ENCODE peak calls at places on chromosomes 1 and 21, in nine cellular contexts. One of them, this sample, is unnamed. For H3K4me1, the result is how much of the 10 kb centered on the place peaks cover.

GRCh38 chr21:14766241-14766640 is 220.1 kb upstream of the SAMSN1 start:
- DNase-seq in GM23338: peak
- DNase-seq in GM23248: no peak
- DNase-seq in pancreas: no peak
- DNase-seq in transverse colon: no peak
- DNase-seq in A673: peak
- DNase-seq in Panc1: no peak
- DNase-seq in hepatocyte: no peak
- DNase-seq in PC-3: peak
- DNase-seq in this sample: peak

GRCh38 chr1:47487826-47488450 is 50.1 kb downstream of the FOXD2 start:
- DNase-seq in hepatocyte: no peak
- DNase-seq in pancreas: no peak
- DNase-seq in GM23338: no peak
- DNase-seq in GM23248: no peak
- DNase-seq in transverse colon: no peak
- DNase-seq in PC-3: peak
- DNase-seq in Panc1: no peak
- DNase-seq in A673: no peak
- DNase-seq in this sample: no peak

GRCh38 chr1:43987159-43988022 is 4.0 kb upstream of the CCDC24 start:
- DNase-seq in GM23248: peak
- DNase-seq in transverse colon: no peak
- DNase-seq in pancreas: no peak
- DNase-seq in Panc1: no peak
- DNase-seq in A673: no peak
- DNase-seq in hepatocyte: peak
- DNase-seq in PC-3: no peak
- DNase-seq in GM23338: no peak
- DNase-seq in this sample: no peak

GRCh38 chr1:153087692-153088091 is 6.6 kb downstream of the SPRR2E start:
- DNase-seq in PC-3: no peak
- DNase-seq in hepatocyte: no peak
- DNase-seq in Panc1: no peak
- DNase-seq in GM23338: no peak
- DNase-seq in transverse colon: no peak
- DNase-seq in pancreas: no peak
- DNase-seq in GM23248: no peak
- DNase-seq in A673: no peak
- DNase-seq in this sample: no peak

GRCh38 chr1:24151175-24151533 is 8.2 kb upstream of the IL22RA1 start:
- DNase-seq in PC-3: peak
- DNase-seq in GM23338: peak
- DNase-seq in pancreas: peak
- DNase-seq in A673: no peak
- DNase-seq in Panc1: no peak
- DNase-seq in hepatocyte: peak
- DNase-seq in GM23248: no peak
- DNase-seq in transverse colon: peak
- DNase-seq in this sample: peak

GRCh38 chr1:209513226-209513625 is 70.3 kb upstream of the CAMK1G start:
- DNase-seq in transverse colon: no peak
- DNase-seq in hepatocyte: peak
- DNase-seq in pancreas: no peak
- DNase-seq in A673: peak
- DNase-seq in Panc1: peak
- DNase-seq in GM23248: peak
- DNase-seq in PC-3: peak
- DNase-seq in GM23338: peak
- DNase-seq in this sample: peak

GRCh38 chr1:114828251-114828650 is 26.4 kb upstream of the SYCP1 start:
- DNase-seq in A673: no peak
- DNase-seq in pancreas: no peak
- DNase-seq in PC-3: peak
- DNase-seq in transverse colon: no peak
- DNase-seq in GM23338: no peak
- DNase-seq in GM23248: peak
- DNase-seq in hepatocyte: no peak
- DNase-seq in Panc1: no peak
- DNase-seq in this sample: no peak

GRCh38 chr1:88237026-88237425 is 447.0 kb upstream of the PKN2 start:
- DNase-seq in GM23338: no peak
- DNase-seq in hepatocyte: no peak
- DNase-seq in transverse colon: no peak
- DNase-seq in Panc1: no peak
- DNase-seq in A673: peak
- DNase-seq in PC-3: no peak
- DNase-seq in GM23248: peak
- DNase-seq in pancreas: no peak
- DNase-seq in this sample: no peak

GRCh38 chr21:38455403-38455802 is 42.9 kb downstream of the ERG start:
- DNase-seq in pancreas: no peak
- DNase-seq in transverse colon: no peak
- DNase-seq in PC-3: no peak
- DNase-seq in GM23248: peak
- DNase-seq in GM23338: no peak
- DNase-seq in Panc1: no peak
- DNase-seq in A673: no peak
- DNase-seq in hepatocyte: no peak
- DNase-seq in this sample: no peak

GRCh38 chr21:35254006-35254751 is 205.1 kb upstream of the RUNX1 start:
- DNase-seq in hepatocyte: peak
- DNase-seq in GM23338: no peak
- DNase-seq in GM23248: peak
- DNase-seq in PC-3: peak
- DNase-seq in pancreas: no peak
- DNase-seq in A673: no peak
- DNase-seq in transverse colon: peak
- DNase-seq in Panc1: no peak
- DNase-seq in this sample: no peak

GRCh38 chr1:109151146-109151545 is 37.2 kb downstream of the ELAPOR1 start:
- DNase-seq in hepatocyte: peak
- DNase-seq in GM23248: peak
- DNase-seq in A673: no peak
- DNase-seq in PC-3: peak
- DNase-seq in GM23338: peak
- DNase-seq in pancreas: peak
- DNase-seq in Panc1: no peak
- DNase-seq in transverse colon: peak
- DNase-seq in this sample: no peak

GRCh38 chr1:198001776-198002408 is 84.7 kb downstream of the LHX9 start:
- DNase-seq in PC-3: no peak
- DNase-seq in transverse colon: no peak
- DNase-seq in pancreas: no peak
- DNase-seq in GM23338: no peak
- DNase-seq in A673: no peak
- DNase-seq in hepatocyte: no peak
- DNase-seq in GM23248: peak
- DNase-seq in Panc1: no peak
- DNase-seq in this sample: no peak

GRCh38 chr21:46392921-46393320 is 65.8 kb upstream of the DIP2A start:
- DNase-seq in Panc1: no peak
- DNase-seq in GM23338: no peak
- DNase-seq in A673: peak
- DNase-seq in GM23248: peak
- DNase-seq in PC-3: no peak
- DNase-seq in hepatocyte: no peak
- DNase-seq in pancreas: no peak
- DNase-seq in transverse colon: peak
- DNase-seq in this sample: no peak

DNA sequence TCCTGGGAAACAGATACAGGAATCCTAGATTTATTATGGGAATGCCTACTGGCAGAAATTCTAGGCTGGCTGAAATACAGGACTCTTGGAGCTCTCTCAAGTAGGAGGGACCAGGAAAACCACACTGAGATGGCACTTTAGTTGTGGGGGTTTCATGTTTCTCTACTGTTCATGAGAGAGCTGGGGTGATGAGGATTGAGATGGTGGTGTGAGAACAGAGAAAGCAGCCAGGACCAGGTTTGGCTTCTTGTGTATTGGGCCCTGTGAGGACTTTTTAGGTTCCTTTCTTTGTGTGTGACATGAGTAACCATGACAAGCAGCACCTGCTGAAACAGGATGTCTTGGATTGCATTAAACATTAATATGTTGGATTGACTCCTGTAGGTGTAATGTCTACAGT is 4.9 kb downstream of the ARID1A start:
- DNase-seq in pancreas: no peak
- DNase-seq in A673: no peak
- DNase-seq in PC-3: no peak
- DNase-seq in transverse colon: no peak
- DNase-seq in GM23338: no peak
- DNase-seq in GM23248: peak
- DNase-seq in Panc1: no peak
- DNase-seq in hepatocyte: no peak
- DNase-seq in this sample: peak
- H3K4me1 ChIP-seq in pancreas: half or more
- H3K4me1 ChIP-seq in A673: half or more
- H3K4me1 ChIP-seq in PC-3: half or more
- H3K4me1 ChIP-seq in transverse colon: half or more
- H3K4me1 ChIP-seq in GM23338: half or more
- H3K4me1 ChIP-seq in GM23248: half or more
- H3K4me1 ChIP-seq in Panc1: half or more
- H3K4me1 ChIP-seq in hepatocyte: half or more
- H3K4me1 ChIP-seq in this sample: half or more

GRCh38 chr1:22646359-22646758 is 2.9 kb downstream of the C1QC start:
- DNase-seq in GM23338: no peak
- DNase-seq in A673: no peak
- DNase-seq in Panc1: no peak
- DNase-seq in PC-3: peak
- DNase-seq in hepatocyte: no peak
- DNase-seq in transverse colon: no peak
- DNase-seq in GM23248: peak
- DNase-seq in pancreas: no peak
- DNase-seq in this sample: no peak
- H3K4me1 ChIP-seq in GM23338: under half
- H3K4me1 ChIP-seq in A673: under half
- H3K4me1 ChIP-seq in Panc1: under half
- H3K4me1 ChIP-seq in PC-3: under half
- H3K4me1 ChIP-seq in hepatocyte: under half
- H3K4me1 ChIP-seq in transverse colon: under half
- H3K4me1 ChIP-seq in GM23248: under half
- H3K4me1 ChIP-seq in pancreas: under half
- H3K4me1 ChIP-seq in this sample: under half

DNA sequence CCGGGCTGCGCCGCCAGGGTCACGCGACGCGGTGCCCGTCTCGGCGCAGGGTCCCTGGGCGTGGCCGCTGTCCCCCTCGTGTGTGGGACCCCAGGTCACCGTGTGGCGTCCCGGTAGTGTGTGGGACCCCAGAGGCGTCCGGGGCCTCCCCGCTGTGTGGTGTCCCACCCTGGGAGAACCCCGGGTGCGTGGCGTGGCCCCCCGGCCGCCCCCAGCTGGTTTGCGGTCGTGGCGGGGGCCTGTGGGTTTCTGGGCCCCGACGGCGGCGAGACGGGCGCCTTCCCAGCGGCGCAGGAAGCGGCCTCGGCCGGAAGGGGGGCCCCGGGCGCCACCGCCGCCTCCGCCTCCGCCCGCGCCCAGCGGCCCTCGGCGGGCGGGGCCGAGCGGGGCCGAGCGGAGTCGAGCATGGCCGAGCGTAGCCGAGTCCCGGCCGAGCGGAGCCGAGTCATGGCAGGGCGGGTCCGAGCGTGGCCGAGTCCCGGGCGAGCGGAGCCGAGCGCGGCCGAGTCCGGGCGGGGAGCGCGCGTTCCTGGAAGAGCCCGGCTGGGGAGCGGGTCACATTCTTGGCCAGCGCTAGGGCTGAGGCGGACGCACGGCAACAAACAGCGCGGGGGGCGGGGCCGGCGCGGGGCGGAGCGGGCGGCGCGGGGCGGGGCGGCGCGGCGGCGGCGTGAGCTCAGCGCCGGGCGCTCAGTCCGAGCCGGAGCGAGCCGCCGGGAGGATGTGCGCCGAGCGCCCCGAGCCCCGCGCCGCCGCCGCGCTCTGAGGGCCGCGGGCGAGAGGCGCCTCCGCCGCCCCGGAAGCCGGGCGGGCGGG is 570 bp upstream of the SKI start:
- DNase-seq in GM23248: peak
- DNase-seq in PC-3: peak
- DNase-seq in GM23338: peak
- DNase-seq in A673: peak
- DNase-seq in transverse colon: peak
- DNase-seq in pancreas: peak
- DNase-seq in hepatocyte: peak
- DNase-seq in Panc1: no peak
- DNase-seq in this sample: peak
- H3K4me1 ChIP-seq in GM23248: under half
- H3K4me1 ChIP-seq in PC-3: under half
- H3K4me1 ChIP-seq in GM23338: under half
- H3K4me1 ChIP-seq in A673: under half
- H3K4me1 ChIP-seq in transverse colon: under half
- H3K4me1 ChIP-seq in pancreas: under half
- H3K4me1 ChIP-seq in hepatocyte: under half
- H3K4me1 ChIP-seq in Panc1: under half
- H3K4me1 ChIP-seq in this sample: under half

GRCh38 chr1:154958681-154959447 is 2.7 kb downstream of the PYGO2 start:
- DNase-seq in GM23248: no peak
- DNase-seq in pancreas: no peak
- DNase-seq in A673: no peak
- DNase-seq in PC-3: no peak
- DNase-seq in Panc1: no peak
- DNase-seq in GM23338: no peak
- DNase-seq in hepatocyte: no peak
- DNase-seq in transverse colon: no peak
- DNase-seq in this sample: no peak

GRCh38 chr1:154955039-154955717 is 721 bp downstream of the PBXIP1 start:
- DNase-seq in GM23248: peak
- DNase-seq in Panc1: no peak
- DNase-seq in GM23338: peak
- DNase-seq in PC-3: no peak
- DNase-seq in pancreas: no peak
- DNase-seq in hepatocyte: peak
- DNase-seq in transverse colon: peak
- DNase-seq in A673: no peak
- DNase-seq in this sample: peak

GRCh38 chr1:154956557-154956956 is 658 bp upstream of the PBXIP1 start:
- DNase-seq in GM23338: no peak
- DNase-seq in pancreas: no peak
- DNase-seq in Panc1: no peak
- DNase-seq in transverse colon: no peak
- DNase-seq in GM23248: peak
- DNase-seq in hepatocyte: no peak
- DNase-seq in A673: no peak
- DNase-seq in PC-3: no peak
- DNase-seq in this sample: no peak

GRCh38 chr1:154955718-154956513 is at the start of gene PBXIP1:
- DNase-seq in pancreas: peak
- DNase-seq in GM23248: peak
- DNase-seq in hepatocyte: peak
- DNase-seq in A673: peak
- DNase-seq in transverse colon: peak
- DNase-seq in PC-3: peak
- DNase-seq in GM23338: peak
- DNase-seq in Panc1: no peak
- DNase-seq in this sample: peak

DNA sequence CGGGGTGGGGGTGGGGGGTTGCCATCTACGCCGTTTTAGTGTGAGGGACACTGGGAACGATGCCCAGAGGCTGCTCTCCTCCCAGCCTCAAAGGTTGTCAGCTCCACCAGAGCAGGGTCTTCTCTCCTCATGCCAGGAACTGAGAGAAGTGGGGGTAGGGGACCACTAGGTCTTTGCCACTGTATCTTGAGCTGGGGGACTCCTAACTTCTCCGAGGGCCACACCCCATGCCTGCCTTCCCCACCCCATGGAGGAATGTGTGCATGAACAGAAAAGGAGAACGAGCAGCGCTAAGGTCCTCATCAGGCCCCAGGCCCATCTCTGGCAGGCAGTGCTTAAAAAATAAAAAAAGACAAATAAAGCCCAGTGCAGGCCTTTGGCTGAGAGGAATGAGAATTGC is 1.4 kb upstream of the PBXIP1 start:
- DNase-seq in pancreas: no peak
- DNase-seq in Panc1: no peak
- DNase-seq in A673: no peak
- DNase-seq in GM23248: no peak
- DNase-seq in GM23338: no peak
- DNase-seq in hepatocyte: no peak
- DNase-seq in PC-3: no peak
- DNase-seq in transverse colon: no peak
- DNase-seq in this sample: no peak
- H3K4me1 ChIP-seq in pancreas: under half
- H3K4me1 ChIP-seq in Panc1: under half
- H3K4me1 ChIP-seq in A673: under half
- H3K4me1 ChIP-seq in GM23248: under half
- H3K4me1 ChIP-seq in GM23338: under half
- H3K4me1 ChIP-seq in hepatocyte: under half
- H3K4me1 ChIP-seq in PC-3: under half
- H3K4me1 ChIP-seq in transverse colon: half or more
- H3K4me1 ChIP-seq in this sample: half or more